ENCODE peak calls at places on chromosomes 13 and 19, in seven cellular contexts. One of them, this sample, is unnamed.

GRCh38 chr13:19572280-19572679 is 10.9 kb upstream of the TPTE2 start:
- DNase-seq in aorta: no peak
- DNase-seq in AG09309: no peak
- DNase-seq in HFF-Myc: no peak
- DNase-seq in adipocyte: no peak
- DNase-seq in heart left ventricle: no peak
- DNase-seq in endodermal cell: no peak
- DNase-seq in this sample: no peak

GRCh38 chr13:21638319-21639282 is 32.3 kb upstream of the FGF9 start:
- DNase-seq in AG09309: no peak
- DNase-seq in adipocyte: peak
- DNase-seq in HFF-Myc: no peak
- DNase-seq in heart left ventricle: no peak
- DNase-seq in endodermal cell: peak
- DNase-seq in aorta: no peak
- DNase-seq in this sample: no peak

GRCh38 chr19:9531933-9532332 is 6.5 kb downstream of the ZNF426 start:
- DNase-seq in aorta: no peak
- DNase-seq in HFF-Myc: no peak
- DNase-seq in adipocyte: no peak
- DNase-seq in endodermal cell: no peak
- DNase-seq in heart left ventricle: no peak
- DNase-seq in AG09309: no peak
- DNase-seq in this sample: no peak

GRCh38 chr13:50365300-50365682 is 350.0 kb downstream of the KCNRG start:
- DNase-seq in heart left ventricle: no peak
- DNase-seq in endodermal cell: no peak
- DNase-seq in adipocyte: no peak
- DNase-seq in aorta: no peak
- DNase-seq in HFF-Myc: no peak
- DNase-seq in AG09309: no peak
- DNase-seq in this sample: no peak

GRCh38 chr13:77832339-77833100 is 86.1 kb downstream of the EDNRB start:
- DNase-seq in AG09309: no peak
- DNase-seq in endodermal cell: no peak
- DNase-seq in HFF-Myc: no peak
- DNase-seq in heart left ventricle: no peak
- DNase-seq in aorta: no peak
- DNase-seq in adipocyte: peak
- DNase-seq in this sample: no peak

GRCh38 chr19:33902802-33903488 is 106.3 kb downstream of the KCTD15 start:
- DNase-seq in adipocyte: no peak
- DNase-seq in aorta: no peak
- DNase-seq in endodermal cell: no peak
- DNase-seq in AG09309: no peak
- DNase-seq in HFF-Myc: no peak
- DNase-seq in heart left ventricle: no peak
- DNase-seq in this sample: no peak

GRCh38 chr13:92303428-92303827 is 905.0 kb downstream of the GPC5 start:
- DNase-seq in HFF-Myc: no peak
- DNase-seq in endodermal cell: no peak
- DNase-seq in aorta: no peak
- DNase-seq in heart left ventricle: no peak
- DNase-seq in AG09309: no peak
- DNase-seq in adipocyte: no peak
- DNase-seq in this sample: no peak

GRCh38 chr13:50608357-50608756 is 235.1 kb downstream of the DLEU7 start:
- DNase-seq in heart left ventricle: no peak
- DNase-seq in adipocyte: no peak
- DNase-seq in AG09309: no peak
- DNase-seq in aorta: no peak
- DNase-seq in HFF-Myc: no peak
- DNase-seq in endodermal cell: peak
- DNase-seq in this sample: no peak

GRCh38 chr19:48330012-48330681 is 4.8 kb downstream of the EMP3 start:
- DNase-seq in adipocyte: no peak
- DNase-seq in endodermal cell: peak
- DNase-seq in heart left ventricle: peak
- DNase-seq in aorta: peak
- DNase-seq in AG09309: no peak
- DNase-seq in HFF-Myc: no peak
- DNase-seq in this sample: no peak

GRCh38 chr13:78714717-78715116 is 55.8 kb upstream of the OBI1 start:
- DNase-seq in endodermal cell: no peak
- DNase-seq in adipocyte: no peak
- DNase-seq in HFF-Myc: no peak
- DNase-seq in aorta: no peak
- DNase-seq in heart left ventricle: no peak
- DNase-seq in AG09309: no peak
- DNase-seq in this sample: no peak

GRCh38 chr13:111171629-111172028 is 56.5 kb downstream of the ARHGEF7 start:
- DNase-seq in endodermal cell: no peak
- DNase-seq in adipocyte: no peak
- DNase-seq in HFF-Myc: no peak
- DNase-seq in heart left ventricle: no peak
- DNase-seq in AG09309: no peak
- DNase-seq in aorta: no peak
- DNase-seq in this sample: no peak

GRCh38 chr19:46521241-46521640 is 25.6 kb upstream of the PNMA8B start:
- DNase-seq in aorta: no peak
- DNase-seq in endodermal cell: no peak
- DNase-seq in adipocyte: no peak
- DNase-seq in AG09309: no peak
- DNase-seq in heart left ventricle: no peak
- DNase-seq in HFF-Myc: no peak
- DNase-seq in this sample: no peak

GRCh38 chr13:53405616-53406015 is 377.0 kb downstream of the OLFM4 start:
- DNase-seq in HFF-Myc: no peak
- DNase-seq in heart left ventricle: no peak
- DNase-seq in adipocyte: no peak
- DNase-seq in aorta: no peak
- DNase-seq in endodermal cell: peak
- DNase-seq in AG09309: no peak
- DNase-seq in this sample: no peak

GRCh38 chr19:39433480-39434079 is 2.2 kb downstream of the RPS16 start:
- DNase-seq in AG09309: no peak
- DNase-seq in adipocyte: no peak
- DNase-seq in endodermal cell: no peak
- DNase-seq in HFF-Myc: no peak
- DNase-seq in aorta: no peak
- DNase-seq in heart left ventricle: no peak
- DNase-seq in this sample: no peak
- H3K4me3 ChIP-seq in AG09309: no peak
- H3K4me3 ChIP-seq in adipocyte: no peak
- H3K4me3 ChIP-seq in endodermal cell: peak
- H3K4me3 ChIP-seq in HFF-Myc: peak
- H3K4me3 ChIP-seq in aorta: no peak
- H3K4me3 ChIP-seq in heart left ventricle: no peak
- H3K4me3 ChIP-seq in this sample: no peak

GRCh38 chr19:40688987-40689338 is 1.5 kb downstream of the NUMBL start:
- DNase-seq in AG09309: no peak
- DNase-seq in aorta: no peak
- DNase-seq in endodermal cell: no peak
- DNase-seq in adipocyte: no peak
- DNase-seq in heart left ventricle: no peak
- DNase-seq in HFF-Myc: no peak
- DNase-seq in this sample: no peak
- H3K4me3 ChIP-seq in AG09309: peak
- H3K4me3 ChIP-seq in aorta: peak
- H3K4me3 ChIP-seq in endodermal cell: peak
- H3K4me3 ChIP-seq in adipocyte: peak
- H3K4me3 ChIP-seq in heart left ventricle: peak
- H3K4me3 ChIP-seq in HFF-Myc: peak
- H3K4me3 ChIP-seq in this sample: peak

GRCh38 chr13:112606125-112607001 is 18.4 kb upstream of the TUBGCP3 start:
- DNase-seq in adipocyte: peak
- DNase-seq in AG09309: peak
- DNase-seq in heart left ventricle: peak
- DNase-seq in endodermal cell: peak
- DNase-seq in HFF-Myc: no peak
- DNase-seq in aorta: peak
- DNase-seq in this sample: no peak
- H3K4me3 ChIP-seq in adipocyte: peak
- H3K4me3 ChIP-seq in AG09309: peak
- H3K4me3 ChIP-seq in heart left ventricle: peak
- H3K4me3 ChIP-seq in endodermal cell: peak
- H3K4me3 ChIP-seq in HFF-Myc: peak
- H3K4me3 ChIP-seq in aorta: peak
- H3K4me3 ChIP-seq in this sample: peak

GRCh38 chr19:35155981-35156672 is 1.6 kb downstream of the FXYD5 start:
- DNase-seq in adipocyte: no peak
- DNase-seq in endodermal cell: no peak
- DNase-seq in HFF-Myc: no peak
- DNase-seq in aorta: no peak
- DNase-seq in heart left ventricle: no peak
- DNase-seq in AG09309: no peak
- DNase-seq in this sample: no peak
- H3K4me3 ChIP-seq in adipocyte: peak
- H3K4me3 ChIP-seq in endodermal cell: no peak
- H3K4me3 ChIP-seq in HFF-Myc: peak
- H3K4me3 ChIP-seq in aorta: no peak
- H3K4me3 ChIP-seq in heart left ventricle: peak
- H3K4me3 ChIP-seq in AG09309: peak
- H3K4me3 ChIP-seq in this sample: peak

GRCh38 chr19:39852882-39853281 is 6.7 kb upstream of the FBL start:
- DNase-seq in adipocyte: no peak
- DNase-seq in endodermal cell: no peak
- DNase-seq in AG09309: no peak
- DNase-seq in HFF-Myc: no peak
- DNase-seq in aorta: no peak
- DNase-seq in heart left ventricle: no peak
- DNase-seq in this sample: no peak

GRCh38 chr19:39864118-39864517 is 17.9 kb upstream of the FBL start:
- DNase-seq in heart left ventricle: no peak
- DNase-seq in HFF-Myc: no peak
- DNase-seq in endodermal cell: no peak
- DNase-seq in adipocyte: no peak
- DNase-seq in aorta: no peak
- DNase-seq in AG09309: no peak
- DNase-seq in this sample: no peak

GRCh38 chr19:39858541-39858940 is 12.4 kb upstream of the FBL start:
- DNase-seq in heart left ventricle: no peak
- DNase-seq in endodermal cell: peak
- DNase-seq in aorta: no peak
- DNase-seq in HFF-Myc: no peak
- DNase-seq in AG09309: no peak
- DNase-seq in adipocyte: no peak
- DNase-seq in this sample: no peak
- H3K4me3 ChIP-seq in heart left ventricle: no peak
- H3K4me3 ChIP-seq in endodermal cell: no peak
- H3K4me3 ChIP-seq in aorta: no peak
- H3K4me3 ChIP-seq in HFF-Myc: no peak
- H3K4me3 ChIP-seq in AG09309: no peak
- H3K4me3 ChIP-seq in adipocyte: no peak
- H3K4me3 ChIP-seq in this sample: no peak

GRCh38 chr19:17947815-17948473 is 15.1 kb downstream of the CCDC124 start:
- DNase-seq in AG09309: peak
- DNase-seq in endodermal cell: peak
- DNase-seq in heart left ventricle: peak
- DNase-seq in aorta: peak
- DNase-seq in adipocyte: peak
- DNase-seq in HFF-Myc: peak
- DNase-seq in this sample: no peak
- H3K4me3 ChIP-seq in AG09309: peak
- H3K4me3 ChIP-seq in endodermal cell: peak
- H3K4me3 ChIP-seq in heart left ventricle: peak
- H3K4me3 ChIP-seq in aorta: peak
- H3K4me3 ChIP-seq in adipocyte: peak
- H3K4me3 ChIP-seq in HFF-Myc: peak
- H3K4me3 ChIP-seq in this sample: peak

GRCh38 chr19:55069859-55070225 is 5.8 kb upstream of the EPS8L1 start:
- DNase-seq in aorta: no peak
- DNase-seq in adipocyte: no peak
- DNase-seq in HFF-Myc: no peak
- DNase-seq in endodermal cell: no peak
- DNase-seq in AG09309: no peak
- DNase-seq in heart left ventricle: no peak
- DNase-seq in this sample: no peak

GRCh38 chr19:55067869-55068268 is 4.9 kb upstream of the RDH13 start:
- DNase-seq in adipocyte: no peak
- DNase-seq in HFF-Myc: no peak
- DNase-seq in AG09309: no peak
- DNase-seq in heart left ventricle: no peak
- DNase-seq in endodermal cell: no peak
- DNase-seq in aorta: no peak
- DNase-seq in this sample: no peak

GRCh38 chr19:55069137-55069858 is 6.3 kb upstream of the RDH13 start:
- DNase-seq in heart left ventricle: no peak
- DNase-seq in HFF-Myc: no peak
- DNase-seq in aorta: no peak
- DNase-seq in AG09309: no peak
- DNase-seq in endodermal cell: peak
- DNase-seq in adipocyte: peak
- DNase-seq in this sample: no peak

GRCh38 chr19:55070755-55071502 is 4.7 kb upstream of the EPS8L1 start:
- DNase-seq in adipocyte: peak
- DNase-seq in heart left ventricle: no peak
- DNase-seq in HFF-Myc: no peak
- DNase-seq in aorta: no peak
- DNase-seq in AG09309: no peak
- DNase-seq in endodermal cell: no peak
- DNase-seq in this sample: no peak

DNA sequence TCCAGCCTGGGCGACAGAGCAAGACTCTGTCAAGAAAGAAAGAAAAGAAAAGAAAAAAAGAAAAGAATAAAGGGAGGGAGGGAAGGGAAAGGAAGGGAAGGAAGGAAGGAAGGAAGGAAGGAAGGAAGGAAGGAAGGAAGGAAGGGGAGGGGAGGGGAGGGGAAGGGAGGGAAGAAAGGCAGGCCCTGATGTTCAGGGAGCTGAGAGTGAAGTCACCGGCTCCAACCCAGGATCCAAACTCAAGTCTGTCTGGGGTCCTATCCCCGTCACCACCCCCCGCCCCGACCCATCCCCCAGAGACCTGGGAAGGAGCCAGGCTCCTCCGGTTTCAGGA is 5.8 kb upstream of the RDH13 start:
- DNase-seq in HFF-Myc: no peak
- DNase-seq in aorta: no peak
- DNase-seq in adipocyte: no peak
- DNase-seq in AG09309: no peak
- DNase-seq in endodermal cell: no peak
- DNase-seq in heart left ventricle: no peak
- DNase-seq in this sample: no peak
- H3K4me3 ChIP-seq in HFF-Myc: no peak
- H3K4me3 ChIP-seq in aorta: no peak
- H3K4me3 ChIP-seq in adipocyte: no peak
- H3K4me3 ChIP-seq in AG09309: no peak
- H3K4me3 ChIP-seq in endodermal cell: peak
- H3K4me3 ChIP-seq in heart left ventricle: no peak
- H3K4me3 ChIP-seq in this sample: peak

DNA sequence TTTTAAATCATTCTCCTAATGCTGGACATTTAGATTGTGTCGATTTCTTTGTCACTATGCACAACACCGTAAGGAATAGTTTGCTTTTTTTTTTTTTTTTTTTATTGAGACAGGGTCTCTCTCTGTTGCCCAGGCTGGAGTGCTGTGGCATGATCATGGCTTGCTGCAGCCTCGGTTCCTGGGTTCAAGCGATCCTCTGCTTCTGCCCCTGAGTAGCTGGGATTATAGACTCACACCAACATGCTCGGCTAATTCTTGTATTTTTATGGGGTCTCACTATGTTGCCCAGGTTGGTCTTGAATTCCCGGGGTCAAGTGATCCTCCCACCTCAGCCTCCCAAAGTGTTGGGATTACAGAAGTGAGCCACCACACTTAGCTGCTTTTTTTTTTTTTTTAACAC is 86.5 kb downstream of the RYR1 start:
- DNase-seq in adipocyte: no peak
- DNase-seq in heart left ventricle: no peak
- DNase-seq in AG09309: no peak
- DNase-seq in HFF-Myc: no peak
- DNase-seq in endodermal cell: no peak
- DNase-seq in aorta: no peak
- DNase-seq in this sample: no peak
- H3K4me3 ChIP-seq in adipocyte: no peak
- H3K4me3 ChIP-seq in heart left ventricle: no peak
- H3K4me3 ChIP-seq in AG09309: no peak
- H3K4me3 ChIP-seq in HFF-Myc: no peak
- H3K4me3 ChIP-seq in endodermal cell: no peak
- H3K4me3 ChIP-seq in aorta: no peak
- H3K4me3 ChIP-seq in this sample: no peak